ENCODE peak calls at places on chromosomes 5 and 9, in six cellular contexts. Q is A673; W is naive thymus-derived CD4-positive, alpha-beta T cell; N is GM06990; P is tibial artery; U is brain microvascular endothelial cell. M is an unnamed sample.

GRCh38 chr5:10594591-10595210 is 30.8 kb downstream of the ANKRD33B start:
- DNase-seq in Q (no peak), W (no peak), N (no peak), P (no peak), U (peak; percentile 30), M (no peak)

GRCh38 chr5:84383816-84384603 is 670 bp downstream of the EDIL3 start:
- DNase-seq in Q (peak; percentile 45), W (no peak), N (peak; percentile 6), P (peak; percentile 22), U (peak; percentile 40), M (peak; percentile 45)

GRCh38 chr5:172052454-172053236 is 46.2 kb upstream of the FBXW11 start:
- DNase-seq in Q (no peak), W (no peak), N (no peak), P (peak; percentile 52), U (peak; percentile 84), M (peak; percentile 46)

GRCh38 chr5:74016373-74016772 is 390.4 kb downstream of the ARHGEF28 start:
- DNase-seq in Q (no peak), W (no peak), N (peak; percentile 3), P (no peak), U (no peak), M (no peak)

GRCh38 chr9:35553670-35554543 is 51.2 kb upstream of the TESK1 start:
- DNase-seq in Q (peak; percentile 90), W (peak; percentile 41), N (no peak), P (peak; percentile 83), U (peak; percentile 69), M (peak; percentile 76)

GRCh38 chr9:136308262-136309053 is 4.6 kb upstream of the CCDC187 start:
- DNase-seq in Q (no peak), W (no peak), N (no peak), P (no peak), U (no peak), M (no peak)

GRCh38 chr5:73690015-73690414 is 64.0 kb downstream of the ARHGEF28 start:
- DNase-seq in Q (no peak), W (no peak), N (no peak), P (no peak), U (no peak), M (no peak)

GRCh38 chr5:56574778-56575177 is 240.6 kb upstream of the MAP3K1 start:
- DNase-seq in Q (no peak), W (no peak), N (no peak), P (no peak), U (no peak), M (no peak)

GRCh38 chr5:9715891-9716335 is 85.8 kb upstream of the TAS2R1 start:
- DNase-seq in Q (no peak), W (no peak), N (no peak), P (no peak), U (peak; percentile 62), M (no peak)

GRCh38 chr9:136799079-136799853 is 3.1 kb downstream of the CCDC183 start:
- DNase-seq in Q (no peak), W (no peak), N (no peak), P (no peak), U (no peak), M (no peak)

GRCh38 chr5:102715405-102715804 is 39.7 kb upstream of the PAM start:
- DNase-seq in Q (peak; percentile 31), W (no peak), N (no peak), P (no peak), U (peak; percentile 63), M (peak; percentile 77)

GRCh38 chr5:135596364-135596763 is 17.6 kb upstream of the CXCL14 start:
- DNase-seq in Q (no peak), W (no peak), N (no peak), P (no peak), U (no peak), M (no peak)

GRCh38 chr5:151144922-151145321 is 12.7 kb downstream of the ANXA6 start:
- DNase-seq in Q (no peak), W (no peak), N (peak; percentile 35), P (no peak), U (no peak), M (no peak)

GRCh38 chr9:132849168-132849831 is 28.8 kb downstream of the AK8 start:
- DNase-seq in Q (no peak), W (peak; percentile 10), N (no peak), P (no peak), U (no peak), M (no peak)

GRCh38 chr9:4742246-4742645 is 1.2 kb upstream of the AK3 start:
- DNase-seq in Q (no peak), W (no peak), N (no peak), P (no peak), U (no peak), M (no peak)

GRCh38 chr5:33557605-33558004 is 116.8 kb downstream of the TARS1 start:
- DNase-seq in Q (no peak), W (no peak), N (no peak), P (no peak), U (no peak), M (no peak)

GRCh38 chr5:33641722-33642505 is 201.1 kb downstream of the TARS1 start:
- DNase-seq in Q (no peak), W (peak; percentile 60), N (peak; percentile 39), P (no peak), U (peak; percentile 86), M (no peak)

GRCh38 chr9:127968717-127969383 is 11.9 kb downstream of the EEIG1 start:
- DNase-seq in Q (no peak), W (no peak), N (no peak), P (peak; percentile 70), U (peak; percentile 76), M (no peak)

GRCh38 chr9:114037961-114038723 is 40.0 kb downstream of the AMBP start:
- DNase-seq in Q (peak; percentile 37), W (no peak), N (no peak), P (no peak), U (no peak), M (no peak)

GRCh38 chr9:89177401-89178161 is 1.0 kb downstream of the SHC3 start:
- DNase-seq in Q (peak; percentile 34), W (no peak), N (no peak), P (no peak), U (no peak), M (no peak)

GRCh38 chr9:78954286-78954685 is 617.5 kb upstream of the TLE4 start:
- DNase-seq in Q (no peak), W (no peak), N (no peak), P (no peak), U (no peak), M (no peak)

GRCh38 chr5:122187426-122187825 is 58.1 kb downstream of the ZNF474 start:
- DNase-seq in Q (no peak), W (no peak), N (no peak), P (no peak), U (peak; percentile 41), M (peak; percentile 88)

GRCh38 chr5:122183098-122183794 is 53.9 kb downstream of the ZNF474 start:
- DNase-seq in Q (peak; percentile 19), W (no peak), N (no peak), P (peak; percentile 58), U (peak; percentile 72), M (peak; percentile 50)

GRCh38 chr5:122182491-122182921 is 53.2 kb downstream of the ZNF474 start:
- DNase-seq in Q (peak; percentile 78), W (no peak), N (no peak), P (peak; percentile 61), U (peak; percentile 89), M (peak; percentile 93)

GRCh38 chr5:122183795-122184185 is 54.4 kb downstream of the ZNF474 start:
- DNase-seq in Q (no peak), W (no peak), N (no peak), P (no peak), U (no peak), M (no peak)

DNA sequence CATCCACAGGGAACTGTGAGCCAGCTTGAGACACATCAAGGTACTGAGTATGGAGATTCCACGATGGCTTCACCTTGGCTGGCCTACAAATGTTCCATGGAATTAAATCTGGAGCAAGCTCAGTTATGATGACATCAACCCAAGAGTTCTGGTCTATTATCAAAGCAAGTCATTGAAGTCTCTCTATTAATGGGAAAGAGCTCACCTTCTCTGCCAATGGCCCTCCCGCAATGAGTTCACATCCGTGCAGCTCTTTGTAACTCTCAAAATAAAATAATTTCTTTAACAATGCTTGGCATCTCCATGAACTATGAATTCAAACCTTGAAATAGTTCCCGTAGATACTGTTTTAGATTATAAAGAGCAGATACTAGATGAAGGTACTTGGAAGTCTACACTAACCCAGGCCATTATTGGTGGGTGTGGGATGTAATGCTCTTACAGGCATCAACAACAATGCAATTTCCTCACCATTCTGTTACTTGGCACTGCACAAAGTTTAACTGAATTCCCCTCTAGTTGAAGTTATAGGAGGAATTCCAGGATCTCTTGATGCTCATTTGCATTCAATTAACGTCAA is 55.4 kb downstream of the ZNF474 start:
- DNase-seq in Q (no peak), W (no peak), N (no peak), P (no peak), U (no peak), M (no peak)
- H3K36me3 ChIP-seq in Q (no peaks in the 10 kb centered on the region), W (no peaks in the 10 kb centered on the region), N (no peaks in the 10 kb centered on the region), P (no peaks in the 10 kb centered on the region), U (no peaks in the 10 kb centered on the region), M (no peaks in the 10 kb centered on the region)

GRCh38 chr9:121670447-121670846 is 19.0 kb downstream of the DAB2IP start:
- DNase-seq in Q (no peak), W (no peak), N (no peak), P (peak; percentile 79), U (no peak), M (no peak)
- H3K36me3 ChIP-seq in Q (peaks cover 7% of the 10 kb centered on the region), W (no peaks in the 10 kb centered on the region), N (no peaks in the 10 kb centered on the region), P (no peaks in the 10 kb centered on the region), U (no peaks in the 10 kb centered on the region), M (no peaks in the 10 kb centered on the region)

GRCh38 chr5:112867411-112867810 is 6.3 kb downstream of the SRP19 start:
- DNase-seq in Q (no peak), W (no peak), N (no peak), P (no peak), U (no peak), M (no peak)
- H3K36me3 ChIP-seq in Q (peaks cover 76% of the 10 kb centered on the region), W (no peaks in the 10 kb centered on the region), N (peaks cover 19% of the 10 kb centered on the region), P (peaks cover 67% of the 10 kb centered on the region), U (peaks cover 57% of the 10 kb centered on the region), M (peaks cover 25% of the 10 kb centered on the region)

GRCh38 chr5:179873176-179873575 is 14.6 kb upstream of the MRNIP start:
- DNase-seq in Q (no peak), W (no peak), N (no peak), P (no peak), U (no peak), M (no peak)

GRCh38 chr5:179874136-179874535 is 15.5 kb upstream of the MRNIP start:
- DNase-seq in Q (no peak), W (no peak), N (no peak), P (no peak), U (no peak), M (no peak)

GRCh38 chr5:179875741-179876667 is 17.4 kb upstream of the MRNIP start:
- DNase-seq in Q (no peak), W (no peak), N (no peak), P (no peak), U (no peak), M (no peak)

GRCh38 chr5:179873711-179874110 is 15.1 kb upstream of the MRNIP start:
- DNase-seq in Q (no peak), W (no peak), N (no peak), P (no peak), U (no peak), M (no peak)

GRCh38 chr5:179874536-179875292 is 16.1 kb upstream of the MRNIP start:
- DNase-seq in Q (no peak), W (no peak), N (no peak), P (no peak), U (no peak), M (no peak)
- H3K36me3 ChIP-seq in Q (peaks cover 16% of the 10 kb centered on the region), W (peaks cover 15% of the 10 kb centered on the region), N (peaks cover 45% of the 10 kb centered on the region), P (peaks cover 97% of the 10 kb centered on the region), U (peaks cover 38% of the 10 kb centered on the region), M (peaks cover 4% of the 10 kb centered on the region)

GRCh38 chr9:550267-550790 is 291.2 kb upstream of the DMRT1 start:
- DNase-seq in Q (no peak), W (no peak), N (no peak), P (no peak), U (no peak), M (no peak)
- H3K36me3 ChIP-seq in Q (no peaks in the 10 kb centered on the region), W (peaks cover 5% of the 10 kb centered on the region), N (no peaks in the 10 kb centered on the region), P (no peaks in the 10 kb centered on the region), U (no peaks in the 10 kb centered on the region), M (no peaks in the 10 kb centered on the region)

M was measured in endothelial cell of umbilical vein.